ENCODE peak calls at places on chromosomes 1 and 21, in five cellular contexts. O is right atrium auricular region, I is lower leg skin, P is MM.1S, M is epithelial cell of esophagus. A is an unnamed sample.

GRCh38 chr1:185735667-185736105 is 1.5 kb downstream of the HMCN1 start:
- DNase-seq in M (no peak), I (no peak), P (peak; percentile 46), O (no peak), A (no peak)

GRCh38 chr1:149844650-149845255 is 54.6 kb upstream of the BOLA1 start:
- DNase-seq in P (peak; percentile 4), M (no peak), O (no peak), I (no peak), A (no peak)

GRCh38 chr21:44867999-44868700 is 5.3 kb downstream of the PTTG1IP start:
- DNase-seq in I (no peak), P (no peak), M (no peak), O (no peak), A (no peak)

GRCh38 chr1:39542924-39543323 is 33.7 kb downstream of the PABPC4 start:
- DNase-seq in P (no peak), I (no peak), M (no peak), O (no peak), A (no peak)

GRCh38 chr21:16535100-16535418 is 805.3 kb downstream of the USP25 start:
- DNase-seq in M (peak; percentile 82), I (peak; percentile 87), P (no peak), O (peak; percentile 92), A (no peak)

GRCh38 chr1:96845464-96845863 is 123.9 kb downstream of the PTBP2 start:
- DNase-seq in I (no peak), P (no peak), M (peak; percentile 47), O (no peak), A (no peak)

GRCh38 chr1:39754906-39755504 is 16.1 kb downstream of the OXCT2 start:
- DNase-seq in M (no peak), I (no peak), O (no peak), P (no peak), A (peak; percentile 73)

GRCh38 chr1:186473047-186473446 is 12.1 kb upstream of the PDC start:
- DNase-seq in M (no peak), I (no peak), P (no peak), O (no peak), A (no peak)

GRCh38 chr1:110433803-110434202 is 17.1 kb upstream of the PROK1 start:
- DNase-seq in P (peak; percentile 27), M (peak; percentile 80), O (peak; percentile 78), I (peak; percentile 31), A (no peak)

GRCh38 chr1:5810553-5811270 is 181.5 kb downstream of the NPHP4 start:
- DNase-seq in O (no peak), P (no peak), I (no peak), M (no peak), A (no peak)

GRCh38 chr1:244137261-244137660 is 86.2 kb downstream of the ZBTB18 start:
- DNase-seq in M (no peak), I (no peak), O (no peak), P (no peak), A (no peak)

GRCh38 chr1:212838145-212838544 is 9.3 kb downstream of the SPATA45 start:
- DNase-seq in I (no peak), P (no peak), M (peak; percentile 14), O (no peak), A (no peak)

GRCh38 chr1:43764581-43764980 is 57.2 kb downstream of the ST3GAL3 start:
- DNase-seq in O (no peak), I (no peak), P (no peak), M (no peak), A (no peak)

GRCh38 chr1:78232630-78233029 is 186.9 kb downstream of the GIPC2 start:
- DNase-seq in I (no peak), P (no peak), M (no peak), O (no peak), A (no peak)

GRCh38 chr1:23854568-23854967 is 13.5 kb downstream of the FUCA1 start:
- DNase-seq in P (peak; percentile 56), M (no peak), I (no peak), O (no peak), A (no peak)

GRCh38 chr1:150006881-150007401 is 3.6 kb downstream of the OTUD7B start:
- DNase-seq in O (no peak), P (no peak), I (no peak), M (peak; percentile 71), A (no peak)

GRCh38 chr1:84504580-84505021 is 1.6 kb upstream of the SPATA1 start:
- DNase-seq in M (peak; percentile 29), O (no peak), P (no peak), I (no peak), A (no peak)

GRCh38 chr1:11670747-11671146 is 6.7 kb downstream of the FBXO6 start:
- DNase-seq in M (no peak), I (no peak), P (no peak), O (no peak), A (no peak)

GRCh38 chr1:12502300-12503109 is 115.5 kb downstream of the DHRS3 start:
- DNase-seq in I (no peak), O (no peak), M (no peak), P (no peak), A (no peak)

GRCh38 chr1:53349369-53349705 is 21.5 kb upstream of the LRP8 start:
- DNase-seq in I (no peak), P (no peak), O (no peak), M (no peak), A (peak; percentile 75)

GRCh38 chr1:185035258-185035657 is 10.1 kb upstream of the RNF2 start:
- DNase-seq in P (no peak), I (no peak), M (no peak), O (no peak), A (no peak)

GRCh38 chr1:158527190-158527815 is 26.9 kb downstream of the OR6Y1 start:
- DNase-seq in M (peak; percentile 36), P (peak; percentile 47), O (no peak), I (no peak), A (no peak)

GRCh38 chr1:14652840-14653239 is 54.4 kb downstream of the KAZN start:
- DNase-seq in M (no peak), O (no peak), I (no peak), P (no peak), A (no peak)

GRCh38 chr1:206609229-206609991 is 2.9 kb downstream of the EIF2D start:
- DNase-seq in I (no peak), M (no peak), P (no peak), O (no peak), A (no peak)

GRCh38 chr1:201381130-201381529 is 3.6 kb upstream of the TNNT2 start:
- DNase-seq in P (no peak), M (peak; percentile 34), O (no peak), I (no peak), A (no peak)

GRCh38 chr1:173405758-173406344 is 71.3 kb upstream of the PRDX6 start:
- DNase-seq in P (no peak), I (peak; percentile 38), O (no peak), M (peak; percentile 94), A (no peak)

GRCh38 chr1:9197186-9198099 is 37.1 kb upstream of the H6PD start:
- DNase-seq in I (no peak), P (no peak), O (no peak), M (no peak), A (no peak)

GRCh38 chr1:6975371-6975770 is 190.1 kb downstream of the CAMTA1 start:
- DNase-seq in P (no peak), M (no peak), O (no peak), I (no peak), A (no peak)

GRCh38 chr1:223730471-223730870 is 18.1 kb downstream of the CAPN2 start:
- DNase-seq in O (no peak), I (no peak), P (no peak), M (no peak), A (no peak)

GRCh38 chr1:56216173-56216572 is 363.2 kb downstream of the PLPP3 start:
- DNase-seq in O (no peak), P (no peak), I (peak; percentile 29), M (no peak), A (no peak)

GRCh38 chr1:27377760-27378495 is 3.3 kb upstream of the FCN3 start:
- DNase-seq in O (no peak), M (no peak), I (no peak), P (no peak), A (no peak)

GRCh38 chr1:27380766-27381733 is 2.1 kb downstream of the CD164L2 start:
- DNase-seq in M (no peak), I (no peak), P (no peak), O (no peak), A (no peak)

GRCh38 chr1:27381976-27382762 is 964 bp downstream of the CD164L2 start:
- DNase-seq in O (no peak), I (no peak), P (no peak), M (no peak), A (no peak)

GRCh38 chr1:27380223-27380622 is 2.9 kb downstream of the CD164L2 start:
- DNase-seq in P (no peak), O (no peak), I (no peak), M (no peak), A (no peak)

DNA sequence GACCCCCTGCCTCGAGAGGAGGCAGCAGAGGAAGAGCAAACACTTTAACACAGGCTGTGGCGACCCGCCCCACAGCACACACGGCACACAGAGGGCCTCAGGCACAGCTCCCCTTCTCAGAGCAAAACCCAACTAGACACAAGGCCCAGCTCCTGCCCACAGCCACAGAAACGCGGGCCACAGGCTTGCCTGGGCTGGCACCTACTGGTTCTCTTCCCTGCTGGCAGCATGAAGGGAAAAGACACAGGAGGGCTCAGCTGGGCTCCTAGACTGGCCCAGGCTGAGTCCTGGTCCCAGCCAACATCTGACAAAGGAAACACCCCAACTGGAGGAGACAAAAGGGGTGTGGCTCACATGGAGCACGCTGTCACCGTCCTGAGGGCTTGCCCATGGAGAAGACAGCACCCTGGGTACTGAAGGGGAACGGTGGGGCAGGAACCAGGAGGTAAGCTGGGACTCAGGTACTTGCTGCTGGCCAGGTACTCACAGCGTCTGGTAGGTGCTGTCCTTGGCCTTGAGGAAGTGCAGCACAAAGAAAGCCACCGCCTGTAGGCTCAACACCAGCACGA is 3.5 kb downstream of the CD164L2 start:
- DNase-seq in I (no peak), O (no peak), P (no peak), M (peak; percentile 38), A (no peak)
- TF ChIP-seq CTCF in I (no peak), O (no peak), P (no peak), M (peak; percentile 29), A (no peak)

DNA sequence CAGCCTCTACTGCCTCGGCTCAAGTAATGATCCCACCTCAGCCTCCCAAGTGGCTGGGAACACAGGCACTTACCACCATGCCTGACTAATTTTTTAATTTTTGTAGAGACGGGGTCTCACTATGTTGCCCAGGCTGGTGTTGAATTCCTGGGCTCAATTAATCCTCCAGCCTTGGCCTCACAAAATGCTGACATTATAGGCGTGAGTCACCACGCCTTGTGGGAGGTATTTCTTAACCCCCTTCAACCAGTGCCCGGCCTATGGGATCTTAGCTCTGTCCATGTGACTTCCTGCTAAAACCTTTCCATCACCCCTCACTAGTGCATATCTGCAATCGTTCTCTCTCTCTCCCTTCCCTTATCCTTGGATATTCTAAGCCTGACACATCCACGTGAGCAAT is 86.4 kb downstream of the FOXD2 start:
- DNase-seq in P (no peak), O (no peak), I (no peak), M (no peak), A (no peak)
- TF ChIP-seq CTCF in P (no peak), O (no peak), I (no peak), M (no peak), A (no peak)

GRCh38 chr1:178645157-178645825 is 79.8 kb upstream of the RALGPS2 start:
- DNase-seq in O (no peak), M (no peak), P (no peak), I (no peak), A (no peak)
- TF ChIP-seq CTCF in O (no peak), M (no peak), P (no peak), I (no peak), A (no peak)

GRCh38 chr1:170044187-170044586 is 30.3 kb downstream of the KIFAP3 start:
- DNase-seq in M (no peak), O (no peak), I (no peak), P (no peak), A (no peak)

GRCh38 chr1:170049191-170049800 is 25.2 kb downstream of the KIFAP3 start:
- DNase-seq in I (no peak), P (no peak), O (no peak), M (no peak), A (no peak)

GRCh38 chr1:170048515-170048914 is 26.0 kb downstream of the KIFAP3 start:
- DNase-seq in M (no peak), P (no peak), O (no peak), I (no peak), A (no peak)
- TF ChIP-seq CTCF in M (no peak), P (no peak), O (no peak), I (no peak), A (no peak)